ENCODE peak calls at places on chromosomes 3 and 15, in eight cellular contexts. One of them, this sample, is unnamed.

GRCh38 chr3:150035400-150035799 is 64.7 kb upstream of the PFN2 start:
- DNase-seq in heart left ventricle: no peak
- DNase-seq in CD8-positive, alpha-beta T cell: no peak
- DNase-seq in epithelial cell of esophagus: no peak
- DNase-seq in A549: no peak
- DNase-seq in keratinocyte: no peak
- DNase-seq in RWPE2: no peak
- DNase-seq in esophagus muscularis mucosa: peak
- DNase-seq in this sample: no peak

GRCh38 chr15:81373996-81374395 is at the start of gene TMC3:
- DNase-seq in heart left ventricle: no peak
- DNase-seq in CD8-positive, alpha-beta T cell: no peak
- DNase-seq in epithelial cell of esophagus: no peak
- DNase-seq in A549: no peak
- DNase-seq in keratinocyte: no peak
- DNase-seq in RWPE2: no peak
- DNase-seq in esophagus muscularis mucosa: no peak
- DNase-seq in this sample: no peak

GRCh38 chr3:45954306-45954705 is 11.0 kb downstream of the CXCR6 start:
- DNase-seq in heart left ventricle: no peak
- DNase-seq in CD8-positive, alpha-beta T cell: no peak
- DNase-seq in epithelial cell of esophagus: no peak
- DNase-seq in A549: no peak
- DNase-seq in keratinocyte: no peak
- DNase-seq in RWPE2: no peak
- DNase-seq in esophagus muscularis mucosa: no peak
- DNase-seq in this sample: no peak

GRCh38 chr15:66843581-66843980 is 141.5 kb downstream of the SMAD6 start:
- DNase-seq in heart left ventricle: no peak
- DNase-seq in CD8-positive, alpha-beta T cell: no peak
- DNase-seq in epithelial cell of esophagus: no peak
- DNase-seq in A549: no peak
- DNase-seq in keratinocyte: no peak
- DNase-seq in RWPE2: no peak
- DNase-seq in esophagus muscularis mucosa: no peak
- DNase-seq in this sample: no peak

GRCh38 chr3:74832925-74833324 is 218.5 kb upstream of the CNTN3 start:
- DNase-seq in heart left ventricle: no peak
- DNase-seq in CD8-positive, alpha-beta T cell: no peak
- DNase-seq in epithelial cell of esophagus: no peak
- DNase-seq in A549: no peak
- DNase-seq in keratinocyte: no peak
- DNase-seq in RWPE2: no peak
- DNase-seq in esophagus muscularis mucosa: no peak
- DNase-seq in this sample: no peak

GRCh38 chr3:103991461-103992115 is 1375.1 kb upstream of the ALCAM start:
- DNase-seq in heart left ventricle: no peak
- DNase-seq in CD8-positive, alpha-beta T cell: no peak
- DNase-seq in epithelial cell of esophagus: peak
- DNase-seq in A549: peak
- DNase-seq in keratinocyte: no peak
- DNase-seq in RWPE2: no peak
- DNase-seq in esophagus muscularis mucosa: no peak
- DNase-seq in this sample: peak

GRCh38 chr3:32009101-32009500 is 27.6 kb downstream of the ZNF860 start:
- DNase-seq in heart left ventricle: no peak
- DNase-seq in CD8-positive, alpha-beta T cell: no peak
- DNase-seq in epithelial cell of esophagus: peak
- DNase-seq in A549: no peak
- DNase-seq in keratinocyte: no peak
- DNase-seq in RWPE2: no peak
- DNase-seq in esophagus muscularis mucosa: no peak
- DNase-seq in this sample: no peak

GRCh38 chr3:20280257-20280656 is 94.3 kb upstream of the SGO1 start:
- DNase-seq in heart left ventricle: no peak
- DNase-seq in CD8-positive, alpha-beta T cell: no peak
- DNase-seq in epithelial cell of esophagus: no peak
- DNase-seq in A549: no peak
- DNase-seq in keratinocyte: no peak
- DNase-seq in RWPE2: no peak
- DNase-seq in esophagus muscularis mucosa: no peak
- DNase-seq in this sample: no peak

GRCh38 chr3:57081173-57081572 is 20.7 kb downstream of the SPATA12 start:
- DNase-seq in heart left ventricle: no peak
- DNase-seq in CD8-positive, alpha-beta T cell: no peak
- DNase-seq in epithelial cell of esophagus: no peak
- DNase-seq in A549: no peak
- DNase-seq in keratinocyte: no peak
- DNase-seq in RWPE2: no peak
- DNase-seq in esophagus muscularis mucosa: no peak
- DNase-seq in this sample: no peak

GRCh38 chr15:53359038-53359437 is 400.4 kb downstream of the WDR72 start:
- DNase-seq in heart left ventricle: no peak
- DNase-seq in CD8-positive, alpha-beta T cell: no peak
- DNase-seq in epithelial cell of esophagus: no peak
- DNase-seq in A549: no peak
- DNase-seq in keratinocyte: no peak
- DNase-seq in RWPE2: no peak
- DNase-seq in esophagus muscularis mucosa: no peak
- DNase-seq in this sample: no peak

GRCh38 chr3:73687081-73688004 is 62.6 kb upstream of the PDZRN3 start:
- DNase-seq in heart left ventricle: no peak
- DNase-seq in CD8-positive, alpha-beta T cell: no peak
- DNase-seq in epithelial cell of esophagus: no peak
- DNase-seq in A549: no peak
- DNase-seq in keratinocyte: no peak
- DNase-seq in RWPE2: no peak
- DNase-seq in esophagus muscularis mucosa: no peak
- DNase-seq in this sample: peak

GRCh38 chr3:185126201-185126600 is 26.7 kb downstream of the C3orf70 start:
- DNase-seq in heart left ventricle: no peak
- DNase-seq in CD8-positive, alpha-beta T cell: no peak
- DNase-seq in epithelial cell of esophagus: no peak
- DNase-seq in A549: no peak
- DNase-seq in keratinocyte: no peak
- DNase-seq in RWPE2: no peak
- DNase-seq in esophagus muscularis mucosa: no peak
- DNase-seq in this sample: no peak
- H3K4me3 ChIP-seq in heart left ventricle: no peak
- H3K4me3 ChIP-seq in CD8-positive, alpha-beta T cell: no peak
- H3K4me3 ChIP-seq in epithelial cell of esophagus: no peak
- H3K4me3 ChIP-seq in A549: no peak
- H3K4me3 ChIP-seq in keratinocyte: no peak
- H3K4me3 ChIP-seq in RWPE2: no peak
- H3K4me3 ChIP-seq in esophagus muscularis mucosa: no peak
- H3K4me3 ChIP-seq in this sample: no peak

GRCh38 chr3:157531301-157531660 is 28.1 kb upstream of the VEPH1 start:
- DNase-seq in heart left ventricle: no peak
- DNase-seq in CD8-positive, alpha-beta T cell: no peak
- DNase-seq in epithelial cell of esophagus: peak
- DNase-seq in A549: no peak
- DNase-seq in keratinocyte: no peak
- DNase-seq in RWPE2: no peak
- DNase-seq in esophagus muscularis mucosa: no peak
- DNase-seq in this sample: peak

GRCh38 chr3:157532529-157533297 is 29.5 kb upstream of the VEPH1 start:
- DNase-seq in heart left ventricle: no peak
- DNase-seq in CD8-positive, alpha-beta T cell: no peak
- DNase-seq in epithelial cell of esophagus: peak
- DNase-seq in A549: peak
- DNase-seq in keratinocyte: peak
- DNase-seq in RWPE2: no peak
- DNase-seq in esophagus muscularis mucosa: no peak
- DNase-seq in this sample: peak

GRCh38 chr3:157533298-157533870 is 30.2 kb upstream of the VEPH1 start:
- DNase-seq in heart left ventricle: no peak
- DNase-seq in CD8-positive, alpha-beta T cell: no peak
- DNase-seq in epithelial cell of esophagus: peak
- DNase-seq in A549: no peak
- DNase-seq in keratinocyte: no peak
- DNase-seq in RWPE2: no peak
- DNase-seq in esophagus muscularis mucosa: no peak
- DNase-seq in this sample: peak

GRCh38 chr3:157530637-157531300 is 27.6 kb upstream of the VEPH1 start:
- DNase-seq in heart left ventricle: no peak
- DNase-seq in CD8-positive, alpha-beta T cell: no peak
- DNase-seq in epithelial cell of esophagus: no peak
- DNase-seq in A549: no peak
- DNase-seq in keratinocyte: no peak
- DNase-seq in RWPE2: no peak
- DNase-seq in esophagus muscularis mucosa: no peak
- DNase-seq in this sample: peak

DNA sequence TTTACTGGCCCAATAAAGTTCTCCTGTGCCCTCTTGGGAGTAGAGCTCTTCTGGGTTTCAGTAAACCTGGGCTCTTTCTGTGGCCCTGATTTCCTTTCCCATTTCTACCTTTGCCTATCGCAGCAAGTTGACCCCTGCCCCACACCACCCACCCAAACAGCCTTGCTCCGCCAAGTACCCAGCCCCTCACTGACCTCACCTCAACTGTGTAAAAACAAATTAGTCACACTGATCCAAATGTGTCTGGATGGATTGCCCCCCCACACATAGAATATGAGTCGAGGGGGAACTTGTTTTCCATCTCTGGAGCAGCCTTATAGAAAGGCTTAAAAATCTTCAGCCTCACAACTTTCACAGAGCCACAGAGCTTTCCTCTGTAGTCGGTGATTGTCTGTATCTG is 28.6 kb upstream of the VEPH1 start:
- DNase-seq in heart left ventricle: no peak
- DNase-seq in CD8-positive, alpha-beta T cell: no peak
- DNase-seq in epithelial cell of esophagus: no peak
- DNase-seq in A549: no peak
- DNase-seq in keratinocyte: no peak
- DNase-seq in RWPE2: no peak
- DNase-seq in esophagus muscularis mucosa: no peak
- DNase-seq in this sample: peak
- TF ChIP-seq CTCF in heart left ventricle: no peak
- TF ChIP-seq CTCF in CD8-positive, alpha-beta T cell: no peak
- TF ChIP-seq CTCF in epithelial cell of esophagus: no peak
- TF ChIP-seq CTCF in A549: no peak
- TF ChIP-seq CTCF in keratinocyte: no peak
- TF ChIP-seq CTCF in RWPE2: no peak
- TF ChIP-seq CTCF in esophagus muscularis mucosa: no peak
- TF ChIP-seq CTCF in this sample: no peak

DNA sequence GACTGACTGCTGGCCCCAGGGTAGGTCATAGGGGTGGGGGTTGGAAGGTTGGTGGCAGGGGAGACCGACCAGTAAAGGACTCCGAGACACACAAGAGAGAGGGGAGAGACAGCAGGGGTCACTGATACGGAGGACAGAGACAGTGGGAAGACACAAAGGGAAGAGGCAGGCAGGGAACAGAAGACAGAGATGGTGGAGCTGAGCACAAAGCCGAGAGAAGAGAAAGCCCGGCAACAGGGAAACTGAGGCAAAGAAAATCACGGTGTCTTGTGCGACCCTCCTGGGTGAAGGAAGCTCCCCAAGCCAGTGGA is 502 bp downstream of the RASL12 start:
- DNase-seq in heart left ventricle: no peak
- DNase-seq in CD8-positive, alpha-beta T cell: no peak
- DNase-seq in epithelial cell of esophagus: no peak
- DNase-seq in A549: no peak
- DNase-seq in keratinocyte: no peak
- DNase-seq in RWPE2: no peak
- DNase-seq in esophagus muscularis mucosa: no peak
- DNase-seq in this sample: no peak
- H3K4me3 ChIP-seq in heart left ventricle: peak
- H3K4me3 ChIP-seq in CD8-positive, alpha-beta T cell: no peak
- H3K4me3 ChIP-seq in epithelial cell of esophagus: no peak
- H3K4me3 ChIP-seq in A549: no peak
- H3K4me3 ChIP-seq in keratinocyte: no peak
- H3K4me3 ChIP-seq in RWPE2: no peak
- H3K4me3 ChIP-seq in esophagus muscularis mucosa: peak
- H3K4me3 ChIP-seq in this sample: peak

GRCh38 chr3:170734043-170734736 is 135.8 kb downstream of the RPL22L1 start:
- DNase-seq in heart left ventricle: no peak
- DNase-seq in CD8-positive, alpha-beta T cell: no peak
- DNase-seq in epithelial cell of esophagus: no peak
- DNase-seq in A549: no peak
- DNase-seq in keratinocyte: no peak
- DNase-seq in RWPE2: no peak
- DNase-seq in esophagus muscularis mucosa: no peak
- DNase-seq in this sample: no peak
- TF ChIP-seq CTCF in heart left ventricle: no peak
- TF ChIP-seq CTCF in CD8-positive, alpha-beta T cell: no peak
- TF ChIP-seq CTCF in epithelial cell of esophagus: no peak
- TF ChIP-seq CTCF in A549: no peak
- TF ChIP-seq CTCF in keratinocyte: no peak
- TF ChIP-seq CTCF in RWPE2: no peak
- TF ChIP-seq CTCF in esophagus muscularis mucosa: no peak
- TF ChIP-seq CTCF in this sample: no peak

GRCh38 chr3:197508924-197509775 is 46.6 kb downstream of the BDH1 start:
- DNase-seq in heart left ventricle: no peak
- DNase-seq in CD8-positive, alpha-beta T cell: no peak
- DNase-seq in epithelial cell of esophagus: no peak
- DNase-seq in A549: no peak
- DNase-seq in keratinocyte: no peak
- DNase-seq in RWPE2: no peak
- DNase-seq in esophagus muscularis mucosa: no peak
- DNase-seq in this sample: no peak
- H3K4me3 ChIP-seq in heart left ventricle: peak
- H3K4me3 ChIP-seq in CD8-positive, alpha-beta T cell: peak
- H3K4me3 ChIP-seq in epithelial cell of esophagus: no peak
- H3K4me3 ChIP-seq in A549: no peak
- H3K4me3 ChIP-seq in keratinocyte: no peak
- H3K4me3 ChIP-seq in RWPE2: no peak
- H3K4me3 ChIP-seq in esophagus muscularis mucosa: peak
- H3K4me3 ChIP-seq in this sample: peak

GRCh38 chr15:91258436-91258779 is 158.4 kb downstream of the SV2B start:
- DNase-seq in heart left ventricle: no peak
- DNase-seq in CD8-positive, alpha-beta T cell: no peak
- DNase-seq in epithelial cell of esophagus: no peak
- DNase-seq in A549: peak
- DNase-seq in keratinocyte: no peak
- DNase-seq in RWPE2: no peak
- DNase-seq in esophagus muscularis mucosa: no peak
- DNase-seq in this sample: no peak
- TF ChIP-seq CTCF in heart left ventricle: no peak
- TF ChIP-seq CTCF in CD8-positive, alpha-beta T cell: no peak
- TF ChIP-seq CTCF in epithelial cell of esophagus: no peak
- TF ChIP-seq CTCF in A549: no peak
- TF ChIP-seq CTCF in keratinocyte: no peak
- TF ChIP-seq CTCF in RWPE2: no peak
- TF ChIP-seq CTCF in esophagus muscularis mucosa: no peak
- TF ChIP-seq CTCF in this sample: no peak

GRCh38 chr3:192408007-192408655 is 319.2 kb downstream of the FGF12 start:
- DNase-seq in heart left ventricle: no peak
- DNase-seq in CD8-positive, alpha-beta T cell: no peak
- DNase-seq in epithelial cell of esophagus: peak
- DNase-seq in A549: no peak
- DNase-seq in keratinocyte: no peak
- DNase-seq in RWPE2: no peak
- DNase-seq in esophagus muscularis mucosa: no peak
- DNase-seq in this sample: peak
- H3K4me3 ChIP-seq in heart left ventricle: peak
- H3K4me3 ChIP-seq in CD8-positive, alpha-beta T cell: no peak
- H3K4me3 ChIP-seq in epithelial cell of esophagus: no peak
- H3K4me3 ChIP-seq in A549: peak
- H3K4me3 ChIP-seq in keratinocyte: no peak
- H3K4me3 ChIP-seq in RWPE2: no peak
- H3K4me3 ChIP-seq in esophagus muscularis mucosa: peak
- H3K4me3 ChIP-seq in this sample: peak

This sample was measured in cardiac fibroblast.